ENCODE peak calls at places on chromosome 18, in five cellular contexts. H, E, J, L and G are unnamed samples.

GRCh38 chr18:68969027-68969426 is 171.1 kb downstream of the CCDC102B start:
- DNase-seq in H (no peak), E (no peak), J (no peak), L (no peak), G (no peak)

GRCh38 chr18:67730884-67731283 is 214.4 kb upstream of the DSEL start:
- DNase-seq in H (peak; percentile 94), E (peak; percentile 76), J (no peak), L (no peak), G (peak; percentile 3)

GRCh38 chr18:67217551-67218166 is 298.9 kb downstream of the DSEL start:
- DNase-seq in H (peak; percentile 77), E (peak; percentile 78), J (peak; percentile 69), L (peak; percentile 67), G (peak; percentile 39)

GRCh38 chr18:23156134-23156533 is 20.8 kb downstream of the CABLES1 start:
- DNase-seq in H (no peak), E (no peak), J (no peak), L (no peak), G (no peak)

GRCh38 chr18:63216911-63217311 is 102.7 kb downstream of the BCL2 start:
- DNase-seq in H (peak; percentile 2), E (no peak), J (no peak), L (no peak), G (no peak)

GRCh38 chr18:54388203-54389142 is 30.8 kb downstream of the C18orf54 start:
- DNase-seq in H (peak; percentile 87), E (peak; percentile 85), J (no peak), L (peak; percentile 5), G (peak; percentile 25)

GRCh38 chr18:6414118-6414722 is 491 bp downstream of the L3MBTL4 start:
- DNase-seq in H (no peak), E (no peak), J (no peak), L (peak; percentile 55), G (no peak)

GRCh38 chr18:35283923-35284794 is 5.9 kb downstream of the ZSCAN30 start:
- DNase-seq in H (no peak), E (no peak), J (no peak), L (no peak), G (no peak)

GRCh38 chr18:58362027-58362575 is 266.8 kb downstream of the ALPK2 start:
- DNase-seq in H (peak; percentile 82), E (peak; percentile 97), J (peak; percentile 80), L (no peak), G (peak; percentile 78)

GRCh38 chr18:44744206-44745180 is 63.8 kb downstream of the SETBP1 start:
- DNase-seq in H (no peak), E (no peak), J (no peak), L (peak; percentile 69), G (no peak)

GRCh38 chr18:74284501-74285004 is 7.2 kb downstream of the CYB5A start:
- DNase-seq in H (no peak), E (no peak), J (no peak), L (peak; percentile 78), G (no peak)

GRCh38 chr18:49944681-49945080 is 131.3 kb upstream of the ACAA2 start:
- DNase-seq in H (peak; percentile 11), E (peak; percentile 7), J (no peak), L (no peak), G (no peak)

GRCh38 chr18:6405237-6406074 is 9.3 kb downstream of the L3MBTL4 start:
- DNase-seq in H (no peak), E (no peak), J (no peak), L (no peak), G (no peak)

GRCh38 chr18:51867767-51868166 is 472.2 kb upstream of the DCC start:
- DNase-seq in H (peak; percentile 37), E (peak; percentile 8), J (no peak), L (peak; percentile 74), G (no peak)

GRCh38 chr18:78664851-78665250 is 314.8 kb upstream of the SALL3 start:
- DNase-seq in H (no peak), E (no peak), J (no peak), L (no peak), G (no peak)

GRCh38 chr18:55321268-55322175 is 266.5 kb downstream of the TCF4 start:
- DNase-seq in H (peak; percentile 87), E (peak; percentile 89), J (peak; percentile 91), L (peak; percentile 91), G (peak; percentile 84)

GRCh38 chr18:23453657-23454011 is 547 bp downstream of the RIOK3 start:
- DNase-seq in H (peak; percentile 97), E (peak; percentile 69), J (no peak), L (no peak), G (no peak)

GRCh38 chr18:35073186-35074105 is 32.2 kb downstream of the MAPRE2 start:
- DNase-seq in H (peak; percentile 33), E (peak; percentile 51), J (no peak), L (no peak), G (no peak)

GRCh38 chr18:3153107-3153704 is 66.6 kb downstream of the MYOM1 start:
- DNase-seq in H (no peak), E (no peak), J (no peak), L (no peak), G (no peak)

GRCh38 chr18:48982269-48982668 is 31.5 kb upstream of the SMAD7 start:
- DNase-seq in H (no peak), E (no peak), J (no peak), L (no peak), G (no peak)

GRCh38 chr18:50928551-50928950 is 39.3 kb upstream of the ELAC1 start:
- DNase-seq in H (peak; percentile 3), E (peak; percentile 37), J (no peak), L (no peak), G (no peak)

GRCh38 chr18:56807883-56808282 is 156.7 kb downstream of the WDR7 start:
- DNase-seq in H (no peak), E (no peak), J (no peak), L (peak; percentile 45), G (no peak)

GRCh38 chr18:35376393-35376741 is 770 bp downstream of the ZNF396 start:
- DNase-seq in H (no peak), E (no peak), J (no peak), L (no peak), G (no peak)

GRCh38 chr18:58898427-58898826 is 33.8 kb downstream of the ZNF532 start:
- DNase-seq in H (no peak), E (no peak), J (no peak), L (no peak), G (no peak)

GRCh38 chr18:58254873-58255511 is 211.0 kb downstream of the NEDD4L start:
- DNase-seq in H (no peak), E (peak; percentile 51), J (peak; percentile 60), L (no peak), G (no peak)

GRCh38 chr18:56001576-56001975 is 413.6 kb upstream of the TCF4 start:
- DNase-seq in H (no peak), E (no peak), J (no peak), L (no peak), G (no peak)

GRCh38 chr18:77063256-77063655 is 69.3 kb downstream of the MBP start:
- DNase-seq in H (peak; percentile 92), E (peak; percentile 67), J (peak; percentile 55), L (no peak), G (no peak)

GRCh38 chr18:38923136-38923535 is 1357.5 kb upstream of the CELF4 start:
- DNase-seq in H (no peak), E (no peak), J (no peak), L (no peak), G (no peak)

GRCh38 chr18:54150226-54150625 is 74.2 kb downstream of the MBD2 start:
- DNase-seq in H (peak; percentile 83), E (no peak), J (no peak), L (no peak), G (no peak)

GRCh38 chr18:63119647-63120046 is 199.9 kb downstream of the BCL2 start:
- DNase-seq in H (peak; percentile 23), E (peak; percentile 8), J (no peak), L (no peak), G (no peak)

GRCh38 chr18:33183136-33183535 is 257.4 kb downstream of the CCDC178 start:
- DNase-seq in H (no peak), E (no peak), J (no peak), L (no peak), G (no peak)

GRCh38 chr18:49066977-49067556 is 116.3 kb upstream of the SMAD7 start:
- DNase-seq in H (no peak), E (no peak), J (no peak), L (no peak), G (no peak)

GRCh38 chr18:9280854-9281253 is 53.7 kb upstream of the TWSG1 start:
- DNase-seq in H (no peak), E (no peak), J (no peak), L (no peak), G (no peak)
- TF ChIP-seq CTCF in H (no peak), E (no peak), J (no peak), L (no peak), G (no peak)

GRCh38 chr18:36412778-36413177 is 115.3 kb downstream of the FHOD3 start:
- DNase-seq in H (peak; percentile 63), E (no peak), J (no peak), L (peak; percentile 38), G (no peak)
- TF ChIP-seq CTCF in H (peak; percentile 57), E (peak; percentile 32), J (no peak), L (peak; percentile 53), G (peak; percentile 44)

DNA sequence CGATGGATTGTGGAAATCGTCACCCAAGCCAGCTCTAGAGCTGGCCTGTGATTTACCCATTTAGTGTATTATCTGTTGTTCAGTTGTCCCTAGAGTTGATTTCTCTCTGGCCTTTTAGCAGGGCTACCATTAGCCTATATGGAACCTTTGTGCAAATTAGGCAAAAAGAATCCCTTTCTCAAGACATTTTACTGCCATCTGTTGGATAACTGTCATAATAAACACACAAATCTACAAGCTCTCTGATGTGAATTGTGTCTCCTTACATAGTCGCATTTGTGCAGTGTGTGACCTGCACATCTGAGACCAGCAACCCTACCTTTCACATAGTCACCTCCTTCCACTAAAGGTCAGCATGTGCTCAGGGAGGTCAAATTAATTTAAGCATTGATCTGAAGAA is 34.0 kb downstream of the LOXHD1 start:
- DNase-seq in H (peak; percentile 23), E (peak; percentile 15), J (no peak), L (no peak), G (no peak)
- TF ChIP-seq CTCF in H (peak; percentile 36), E (peak; percentile 20), J (no peak), L (no peak), G (no peak)

DNA sequence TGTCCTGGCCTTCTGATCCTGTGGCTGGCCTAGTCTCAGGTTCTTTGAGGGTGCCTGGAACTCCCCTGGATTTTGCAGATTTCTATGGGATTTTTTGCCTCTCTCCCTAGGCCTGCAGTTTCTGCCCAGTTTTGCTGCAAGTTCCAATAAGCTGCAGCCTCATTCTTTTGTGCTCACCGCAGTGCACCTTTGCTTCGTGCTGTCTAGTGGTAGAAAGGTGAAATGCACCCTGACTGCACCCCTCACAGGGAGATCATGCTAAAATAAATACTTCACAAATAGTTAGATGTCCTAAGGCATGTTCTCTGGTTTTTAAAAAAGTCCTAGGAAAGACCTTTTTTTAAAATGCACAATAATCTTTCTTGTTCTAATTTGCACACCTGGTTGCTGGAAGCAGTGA is 72.5 kb downstream of the GNAL start:
- DNase-seq in H (peak; percentile 32), E (no peak), J (no peak), L (no peak), G (no peak)
- TF ChIP-seq CTCF in H (peak; percentile 58), E (no peak), J (no peak), L (no peak), G (no peak)

DNA sequence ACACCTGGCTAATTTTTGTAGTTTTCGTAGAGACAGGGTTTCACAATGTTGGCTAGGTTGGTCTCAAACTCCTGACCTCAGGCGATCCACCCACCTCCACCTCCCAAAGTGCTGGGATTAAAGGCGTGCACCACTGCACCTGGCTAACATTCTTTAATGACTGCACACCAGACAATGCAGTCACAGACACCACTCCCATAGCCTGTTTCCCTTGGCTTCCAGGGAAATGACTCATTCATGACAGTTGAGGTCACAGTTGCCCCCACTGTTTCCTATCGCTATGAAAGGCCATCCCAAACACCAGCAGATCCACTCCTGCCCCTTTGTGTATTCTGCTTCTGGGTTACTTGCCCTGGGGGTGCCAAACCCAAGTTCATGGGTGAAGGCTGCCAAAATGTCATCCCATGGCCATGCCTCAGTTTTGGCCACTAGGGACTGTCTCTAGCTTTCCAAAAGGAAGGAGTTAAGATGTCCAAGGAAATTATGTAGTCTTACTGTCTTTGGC is 8.7 kb downstream of the CHMP1B start:
- DNase-seq in H (peak; percentile 97), E (peak; percentile 90), J (peak; percentile 56), L (no peak), G (no peak)
- TF ChIP-seq CTCF in H (peak; percentile 67), E (peak; percentile 19), J (no peak), L (peak; percentile 23), G (no peak)